ENCODE peak calls at places on chromosomes 12 and 14, in six cellular contexts. W is nucleus accumbens, P is hippocampal formation, T is endothelial cell, C is KBM-7, X is mesenchymal stem cell. F is an unnamed sample.

GRCh38 chr12:50924439-50925341 is 27.7 kb upstream of the HIGD1C start:
- DNase-seq in W (peak), P (peak), T (peak), C (peak), X (peak), F (no peak)

GRCh38 chr14:61569783-61570182 is 125.5 kb upstream of the HIF1A start:
- DNase-seq in W (no peak), P (no peak), T (no peak), C (peak), X (peak), F (no peak)

GRCh38 chr12:39355841-39356240 is 87.1 kb downstream of the KIF21A start:
- DNase-seq in W (no peak), P (no peak), T (no peak), C (no peak), X (no peak), F (no peak)

GRCh38 chr14:101241807-101242278 is 319.5 kb upstream of the DIO3 start:
- DNase-seq in W (no peak), P (no peak), T (no peak), C (no peak), X (no peak), F (no peak)

GRCh38 chr12:55736780-55737580 is 5.9 kb upstream of the GDF11 start:
- DNase-seq in W (peak), P (peak), T (peak), C (peak), X (peak), F (no peak)

GRCh38 chr12:50542448-50542847 is 37.7 kb downstream of the DIP2B start:
- DNase-seq in W (no peak), P (no peak), T (no peak), C (no peak), X (no peak), F (no peak)

GRCh38 chr12:109995366-109995702 is 834 bp downstream of the GIT2 start:
- DNase-seq in W (no peak), P (no peak), T (no peak), C (no peak), X (peak), F (no peak)

GRCh38 chr14:90829677-90830076 is 13.4 kb upstream of the TTC7B start:
- DNase-seq in W (no peak), P (no peak), T (no peak), C (no peak), X (no peak), F (no peak)

GRCh38 chr12:49767333-49767732 is 26.0 kb downstream of the TMBIM6 start:
- DNase-seq in W (no peak), P (no peak), T (no peak), C (peak), X (no peak), F (no peak)

GRCh38 chr12:13805038-13805437 is 176.4 kb downstream of the GRIN2B start:
- DNase-seq in W (no peak), P (no peak), T (no peak), C (no peak), X (no peak), F (no peak)

GRCh38 chr12:8890313-8891084 is 23.8 kb upstream of the PHC1 start:
- DNase-seq in W (peak), P (no peak), T (peak), C (peak), X (peak), F (no peak)

GRCh38 chr14:29064305-29064704 is 297.7 kb downstream of the FOXG1 start:
- DNase-seq in W (no peak), P (no peak), T (no peak), C (no peak), X (no peak), F (no peak)

GRCh38 chr14:55532645-55533309 is 47.2 kb upstream of the KTN1 start:
- DNase-seq in W (no peak), P (no peak), T (peak), C (no peak), X (peak), F (no peak)

GRCh38 chr14:102131741-102132140 is 8.0 kb upstream of the WDR20 start:
- DNase-seq in W (no peak), P (no peak), T (no peak), C (no peak), X (no peak), F (no peak)

GRCh38 chr14:69804902-69805301 is 7.9 kb upstream of the SLC10A1 start:
- DNase-seq in W (no peak), P (no peak), T (no peak), C (no peak), X (no peak), F (no peak)

GRCh38 chr14:37588667-37588955 is 6.4 kb downstream of the FOXA1 start:
- DNase-seq in W (no peak), P (no peak), T (no peak), C (no peak), X (peak), F (no peak)

GRCh38 chr12:112939761-112940357 is 1.6 kb downstream of the OAS3 start:
- DNase-seq in W (no peak), P (no peak), T (no peak), C (peak), X (no peak), F (no peak)

GRCh38 chr12:77202457-77203060 is 137.2 kb upstream of the E2F7 start:
- DNase-seq in W (no peak), P (no peak), T (no peak), C (no peak), X (no peak), F (no peak)

GRCh38 chr12:106096376-106096775 is 42.4 kb downstream of the NUAK1 start:
- DNase-seq in W (no peak), P (no peak), T (no peak), C (no peak), X (no peak), F (no peak)

GRCh38 chr12:32988982-32989381 is 92.4 kb upstream of the PKP2 start:
- DNase-seq in W (no peak), P (no peak), T (no peak), C (no peak), X (no peak), F (no peak)

GRCh38 chr14:53399057-53399456 is 245.9 kb upstream of the DDHD1 start:
- DNase-seq in W (no peak), P (no peak), T (peak), C (peak), X (peak), F (no peak)

GRCh38 chr14:94998110-94998509 is 159.2 kb downstream of the DICER1 start:
- DNase-seq in W (no peak), P (no peak), T (no peak), C (no peak), X (no peak), F (no peak)

GRCh38 chr12:74794522-74794921 is 256.9 kb downstream of the ATXN7L3B start:
- DNase-seq in W (no peak), P (no peak), T (no peak), C (no peak), X (peak), F (no peak)

GRCh38 chr12:55072093-55072492 is 52.3 kb downstream of the NEUROD4 start:
- DNase-seq in W (peak), P (peak), T (peak), C (peak), X (no peak), F (no peak)

GRCh38 chr14:81221579-81222102 is 882 bp upstream of the GTF2A1 start:
- DNase-seq in W (no peak), P (no peak), T (peak), C (no peak), X (no peak), F (no peak)

GRCh38 chr12:77772606-77773298 is 57.9 kb upstream of the NAV3 start:
- DNase-seq in W (no peak), P (no peak), T (no peak), C (no peak), X (no peak), F (no peak)

GRCh38 chr12:98582093-98582492 is 11.4 kb upstream of the SLC25A3 start:
- DNase-seq in W (no peak), P (no peak), T (no peak), C (no peak), X (no peak), F (no peak)

GRCh38 chr12:52260351-52261210 is 13.9 kb upstream of the KRT86 start:
- DNase-seq in W (no peak), P (peak), T (no peak), C (peak), X (no peak), F (no peak)

GRCh38 chr14:54894995-54895394 is 7.6 kb downstream of the GCH1 start:
- DNase-seq in W (no peak), P (no peak), T (no peak), C (no peak), X (peak), F (no peak)

GRCh38 chr14:99910337-99911268 is 117.4 kb downstream of the EML1 start:
- DNase-seq in W (no peak), P (no peak), T (no peak), C (no peak), X (peak), F (no peak)

GRCh38 chr12:87930033-87930432 is 99.2 kb downstream of the C12orf50 start:
- DNase-seq in W (no peak), P (no peak), T (no peak), C (no peak), X (peak), F (no peak)

GRCh38 chr12:124705545-124706138 is 138.2 kb upstream of the NCOR2 start:
- DNase-seq in W (no peak), P (no peak), T (no peak), C (no peak), X (no peak), F (no peak)

GRCh38 chr12:28611115-28611435 is 420.8 kb downstream of the CCDC91 start:
- DNase-seq in W (no peak), P (no peak), T (no peak), C (no peak), X (peak), F (no peak)

GRCh38 chr12:121017966-121018491 is 1.7 kb upstream of the C12orf43 start:
- DNase-seq in W (no peak), P (no peak), T (no peak), C (no peak), X (no peak), F (no peak)

GRCh38 chr12:95762123-95762785 is 28.3 kb downstream of the NTN4 start:
- DNase-seq in W (no peak), P (no peak), T (no peak), C (no peak), X (no peak), F (no peak)

GRCh38 chr14:39431416-39432178 is 636 bp downstream of the FBXO33 start:
- DNase-seq in W (peak), P (no peak), T (peak), C (peak), X (peak), F (peak)

GRCh38 chr14:101232340-101233015 is 328.8 kb upstream of the DIO3 start:
- DNase-seq in W (no peak), P (no peak), T (no peak), C (no peak), X (no peak), F (no peak)

GRCh38 chr12:70637686-70638085 is 457 bp upstream of the PTPRB start:
- DNase-seq in W (no peak), P (no peak), T (no peak), C (no peak), X (no peak), F (no peak)

GRCh38 chr14:84871734-84872133 is 658.2 kb upstream of the FLRT2 start:
- DNase-seq in W (no peak), P (no peak), T (no peak), C (no peak), X (no peak), F (no peak)

GRCh38 chr12:107129315-107129930 is 36.1 kb upstream of the CRY1 start:
- DNase-seq in W (no peak), P (no peak), T (no peak), C (no peak), X (no peak), F (peak)